ENCODE peak calls at places on chromosomes 7 and 10, in seven cellular contexts. I is NCI-H1092 treated with DMSO at 0.1 percent for 48 hours, W is NCI-H460, Q is NCI-H1048, V is ecto neural progenitor cell, D is heart right ventricle, Y is SK-N-SH. M is an unnamed sample.

GRCh38 chr7:66379761-66380160 is 174.6 kb downstream of the TPST1 start:
- DNase-seq in I (no peak), W (no peak), Q (no peak), V (no peak), D (no peak), Y (no peak), M (no peak)

GRCh38 chr7:55130079-55130476 is 111.3 kb downstream of the EGFR start:
- DNase-seq in I (peak; percentile 20), W (no peak), Q (no peak), V (no peak), D (no peak), Y (no peak), M (no peak)

GRCh38 chr7:107951896-107952295 is 51.1 kb downstream of the LAMB1 start:
- DNase-seq in I (no peak), W (no peak), Q (no peak), V (no peak), D (no peak), Y (no peak), M (no peak)

GRCh38 chr7:43076189-43076605 is 36.2 kb upstream of the HECW1 start:
- DNase-seq in I (no peak), W (no peak), Q (no peak), V (no peak), D (no peak), Y (no peak), M (peak; percentile 45)

GRCh38 chr7:121500659-121501058 is 104.6 kb upstream of the FAM3C start:
- DNase-seq in I (no peak), W (no peak), Q (no peak), V (no peak), D (no peak), Y (no peak), M (no peak)

GRCh38 chr7:38820571-38820970 is 88.4 kb downstream of the VPS41 start:
- DNase-seq in I (no peak), W (no peak), Q (no peak), V (no peak), D (no peak), Y (no peak), M (no peak)

GRCh38 chr7:106070201-106070551 is 41.9 kb downstream of the SYPL1 start:
- DNase-seq in I (peak; percentile 56), W (no peak), Q (no peak), V (no peak), D (no peak), Y (peak; percentile 29), M (no peak)

GRCh38 chr10:32938554-32939061 is 19.4 kb downstream of the ITGB1 start:
- DNase-seq in I (peak; percentile 4), W (no peak), Q (no peak), V (peak; percentile 49), D (peak; percentile 44), Y (peak; percentile 70), M (no peak)